ENCODE peak calls at places on chromosomes 3 and 15, in ten cellular contexts. Z is A549, T is caudate nucleus, Q is OCI-LY7, J is heart right ventricle, U is AG04450, P is mammary epithelial cell, W is small intestine, Y is sigmoid colon, K is tibial nerve. M is an unnamed sample.

GRCh38 chr3:114878119-114878839 is 268.8 kb downstream of the ZBTB20 start:
- DNase-seq in Y (no peak), K (no peak), P (peak; percentile 29), Q (no peak), W (no peak), Z (peak; percentile 12), J (no peak), T (no peak), U (no peak), M (no peak)

GRCh38 chr3:72957303-72957702 is 39.3 kb upstream of the PPP4R2 start:
- DNase-seq in K (peak; percentile 44), W (peak; percentile 78), P (no peak), J (peak; percentile 20), U (no peak), Z (no peak), Q (no peak), T (peak; percentile 65), Y (peak; percentile 69), M (no peak)

GRCh38 chr3:195543642-195544536 is 764 bp upstream of the PPP1R2 start:
- DNase-seq in Z (no peak), Y (no peak), P (no peak), T (no peak), Q (no peak), J (peak; percentile 29), W (peak; percentile 42), U (no peak), K (no peak), M (no peak)

GRCh38 chr15:100263031-100263430 is 78.7 kb downstream of the ADAMTS17 start:
- DNase-seq in K (no peak), Q (no peak), U (no peak), P (no peak), Y (no peak), T (no peak), Z (no peak), J (no peak), W (no peak), M (no peak)

GRCh38 chr3:190041333-190042041 is 79.2 kb downstream of the P3H2 start:
- DNase-seq in U (peak; percentile 15), W (no peak), K (no peak), Z (no peak), T (no peak), Q (no peak), Y (no peak), P (no peak), J (no peak), M (no peak)

GRCh38 chr15:39645138-39645975 is 64.5 kb downstream of the THBS1 start:
- DNase-seq in P (no peak), J (peak; percentile 33), T (no peak), Q (no peak), Z (no peak), Y (no peak), U (no peak), W (no peak), K (no peak), M (no peak)

GRCh38 chr3:134453631-134454030 is 32.2 kb downstream of the ANAPC13 start:
- DNase-seq in Z (peak; percentile 5), J (no peak), Q (no peak), P (no peak), W (no peak), T (no peak), U (no peak), K (no peak), Y (no peak), M (no peak)

GRCh38 chr3:102745881-102746280 is 311.1 kb downstream of the ZPLD1 start:
- DNase-seq in P (no peak), U (no peak), Y (no peak), W (peak; percentile 2), Z (peak; percentile 13), Q (no peak), J (no peak), T (no peak), K (no peak), M (no peak)

GRCh38 chr3:73029321-73029796 is 32.1 kb upstream of the EBLN2 start:
- DNase-seq in U (peak; percentile 41), T (no peak), K (no peak), W (no peak), J (no peak), Q (no peak), P (peak; percentile 94), Y (no peak), Z (peak; percentile 43), M (no peak)

GRCh38 chr3:175431396-175431795 is 572.3 kb downstream of the NAALADL2 start:
- DNase-seq in K (no peak), Z (no peak), Y (no peak), U (no peak), T (no peak), Q (no peak), W (peak; percentile 79), J (no peak), P (peak; percentile 24), M (no peak)

DNA sequence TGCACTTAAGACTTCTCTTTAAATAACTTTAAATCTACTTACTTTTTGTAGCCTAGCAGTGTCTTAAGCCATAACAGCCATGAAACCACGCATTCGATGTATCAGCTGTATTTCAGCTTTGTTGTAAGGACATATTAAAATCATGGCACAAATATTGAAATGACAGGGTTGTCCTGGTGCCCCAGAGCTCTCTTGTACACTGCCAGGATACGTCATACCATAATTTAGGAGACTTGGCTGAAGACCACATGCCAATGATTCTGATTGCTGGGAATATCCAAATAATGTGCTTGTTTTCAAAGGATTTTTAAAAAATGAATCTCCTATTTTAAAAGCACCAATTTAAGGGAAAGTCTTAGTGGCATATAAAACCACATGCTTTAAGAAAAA is 265.4 kb downstream of the SLCO3A1 start:
- DNase-seq in Y (no peak), Z (no peak), U (no peak), P (no peak), K (no peak), W (no peak), Q (no peak), J (no peak), T (no peak), M (no peak)
- H3K27ac ChIP-seq in Y (no peak overlapping the region), Z (no peak overlapping the region), U (no peak overlapping the region), P (no peak overlapping the region), K (no peak overlapping the region), W (no peak overlapping the region), Q (no peak overlapping the region), J (peak overlapping the region; percentile 13), T (no peak overlapping the region), M (no peak overlapping the region)

GRCh38 chr3:126472277-126473006 is 3.2 kb downstream of the ZXDC start:
- DNase-seq in U (no peak), Z (peak; percentile 73), Q (peak; percentile 15), Y (peak; percentile 91), T (no peak), K (peak; percentile 63), P (peak; percentile 95), W (peak; percentile 75), J (peak; percentile 40), M (no peak)
- H3K27ac ChIP-seq in U (no peak overlapping the region), Z (peak overlapping the region; percentile 65), Q (no peak overlapping the region), Y (peak overlapping the region; percentile 58), T (no peak overlapping the region), K (no peak overlapping the region), P (peak overlapping the region; percentile 44), W (no peak overlapping the region), J (no peak overlapping the region), M (no peak overlapping the region)

GRCh38 chr15:63509933-63510547 is 5.6 kb downstream of the USP3 start:
- DNase-seq in Q (no peak), K (no peak), Y (no peak), W (no peak), Z (no peak), P (peak; percentile 63), T (no peak), U (no peak), J (no peak), M (no peak)

GRCh38 chr15:63505842-63506222 is 1.4 kb downstream of the USP3 start:
- DNase-seq in Z (no peak), T (no peak), U (no peak), W (no peak), Y (no peak), K (no peak), J (no peak), P (no peak), Q (no peak), M (no peak)

GRCh38 chr15:63506537-63507035 is 2.2 kb downstream of the USP3 start:
- DNase-seq in T (no peak), P (no peak), U (no peak), J (no peak), Z (peak; percentile 70), Y (no peak), W (peak; percentile 52), K (no peak), Q (peak; percentile 36), M (no peak)

GRCh38 chr15:63509056-63509696 is 4.8 kb downstream of the USP3 start:
- DNase-seq in K (no peak), P (no peak), Y (no peak), J (no peak), Z (no peak), U (no peak), T (no peak), Q (no peak), W (no peak), M (no peak)

DNA sequence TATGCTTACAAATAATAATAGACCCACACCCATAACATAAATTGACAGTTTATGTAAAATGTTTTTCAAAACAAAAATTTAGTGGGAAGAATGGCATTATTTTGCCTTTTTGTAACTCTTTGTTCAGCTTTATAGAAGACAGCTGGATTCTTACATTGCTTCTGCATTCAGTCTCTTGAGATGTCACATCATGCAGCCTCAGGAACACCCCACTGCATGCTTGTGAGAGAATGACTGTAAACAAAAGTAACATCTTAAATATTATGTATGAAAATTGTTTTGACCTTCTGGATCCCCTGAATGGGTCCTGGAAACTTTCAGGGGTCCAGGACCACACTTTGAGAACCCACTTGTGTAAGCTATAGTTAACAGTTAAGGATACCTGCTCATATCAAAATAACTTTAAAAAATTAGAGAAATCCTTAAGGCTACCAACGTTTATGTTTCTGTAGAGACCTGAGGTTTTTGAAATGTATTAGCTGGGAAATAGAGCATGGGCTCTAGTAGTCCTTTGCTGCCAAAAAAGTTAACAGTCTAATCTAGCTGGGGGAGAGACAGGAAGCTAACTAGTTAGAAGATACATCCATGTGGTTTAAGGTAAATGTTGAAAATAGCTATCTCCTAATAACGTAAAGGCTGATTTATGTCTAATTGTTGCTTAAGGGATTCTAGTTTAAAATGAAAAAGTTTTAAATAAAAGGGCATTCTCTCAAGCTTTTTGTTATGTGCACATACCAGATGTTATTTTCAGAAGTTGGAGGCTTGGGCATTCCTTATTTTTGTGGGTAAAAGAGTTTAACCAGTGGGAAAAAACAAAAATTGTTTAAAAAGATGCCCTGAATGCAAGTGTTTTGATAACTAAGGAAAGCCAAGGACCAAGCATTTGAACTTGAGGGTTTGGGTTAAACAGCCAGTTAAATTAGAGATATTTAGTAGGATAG is 3.8 kb downstream of the USP3 start:
- DNase-seq in Q (no peak), W (no peak), Z (no peak), U (no peak), K (no peak), T (no peak), J (no peak), P (no peak), Y (no peak), M (no peak)
- H3K27ac ChIP-seq in Q (no peak overlapping the region), W (no peak overlapping the region), Z (no peak overlapping the region), U (no peak overlapping the region), K (no peak overlapping the region), T (no peak overlapping the region), J (no peak overlapping the region), P (no peak overlapping the region), Y (no peak overlapping the region), M (peak overlapping the region; percentile 100)

DNA sequence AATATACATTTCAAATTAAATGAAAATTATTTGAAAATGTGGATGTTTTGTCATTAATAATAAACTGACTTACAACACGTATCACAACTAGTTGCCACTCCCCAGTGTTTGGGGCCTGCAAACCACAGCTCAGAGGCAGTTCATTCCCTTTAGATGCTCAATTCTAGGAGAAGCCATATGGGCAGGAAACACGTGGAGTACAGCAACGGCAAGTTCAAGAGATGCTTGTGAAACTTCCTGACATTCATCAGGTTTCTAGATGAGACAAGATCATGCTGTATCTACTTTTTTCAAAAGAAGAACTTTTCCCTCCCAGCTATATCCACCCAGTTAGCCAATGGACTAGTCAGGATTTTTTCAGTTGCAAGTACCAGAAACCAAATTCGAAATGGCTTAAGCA is 17.6 kb upstream of the PLA2G4D start:
- DNase-seq in Q (no peak), T (no peak), W (no peak), P (no peak), Z (no peak), K (no peak), U (no peak), J (no peak), Y (no peak), M (no peak)
- H3K27ac ChIP-seq in Q (no peak overlapping the region), T (no peak overlapping the region), W (no peak overlapping the region), P (no peak overlapping the region), Z (no peak overlapping the region), K (no peak overlapping the region), U (no peak overlapping the region), J (no peak overlapping the region), Y (no peak overlapping the region), M (no peak overlapping the region)